ENCODE peak calls at places on chromosomes 13 and 19, in ten cellular contexts. One of them, this sample, is unnamed. For H3K27me3, the result is how much of the 10 kb centered on the place peaks cover.

GRCh38 chr19:53294786-53295441 is 27.4 kb upstream of the VN1R4 start:
- DNase-seq in GM23248: no peak
- DNase-seq in WERI-Rb-1: no peak
- DNase-seq in brain microvascular endothelial cell: no peak
- DNase-seq in endodermal cell: peak
- DNase-seq in cardiac muscle cell: no peak
- DNase-seq in PC-9: no peak
- DNase-seq in body of pancreas: no peak
- DNase-seq in neural progenitor cell: peak
- DNase-seq in colonic mucosa: no peak
- DNase-seq in this sample: no peak

GRCh38 chr19:8233370-8233769 is 24.2 kb downstream of the CERS4 start:
- DNase-seq in GM23248: no peak
- DNase-seq in WERI-Rb-1: no peak
- DNase-seq in brain microvascular endothelial cell: no peak
- DNase-seq in endodermal cell: no peak
- DNase-seq in cardiac muscle cell: no peak
- DNase-seq in PC-9: no peak
- DNase-seq in body of pancreas: no peak
- DNase-seq in neural progenitor cell: no peak
- DNase-seq in colonic mucosa: no peak
- DNase-seq in this sample: no peak

GRCh38 chr13:109804654-109805053 is 18.3 kb upstream of the IRS2 start:
- DNase-seq in GM23248: peak
- DNase-seq in WERI-Rb-1: no peak
- DNase-seq in brain microvascular endothelial cell: no peak
- DNase-seq in endodermal cell: peak
- DNase-seq in cardiac muscle cell: no peak
- DNase-seq in PC-9: no peak
- DNase-seq in body of pancreas: no peak
- DNase-seq in neural progenitor cell: no peak
- DNase-seq in colonic mucosa: no peak
- DNase-seq in this sample: no peak

GRCh38 chr19:246551-246950 is 44.7 kb downstream of the PLPP2 start:
- DNase-seq in GM23248: no peak
- DNase-seq in WERI-Rb-1: peak
- DNase-seq in brain microvascular endothelial cell: no peak
- DNase-seq in endodermal cell: peak
- DNase-seq in cardiac muscle cell: no peak
- DNase-seq in PC-9: no peak
- DNase-seq in body of pancreas: no peak
- DNase-seq in neural progenitor cell: no peak
- DNase-seq in colonic mucosa: no peak
- DNase-seq in this sample: no peak

GRCh38 chr19:11286312-11286974 is 9.5 kb upstream of the TSPAN16 start:
- DNase-seq in GM23248: peak
- DNase-seq in WERI-Rb-1: no peak
- DNase-seq in brain microvascular endothelial cell: peak
- DNase-seq in endodermal cell: no peak
- DNase-seq in cardiac muscle cell: peak
- DNase-seq in PC-9: no peak
- DNase-seq in body of pancreas: peak
- DNase-seq in neural progenitor cell: no peak
- DNase-seq in colonic mucosa: no peak
- DNase-seq in this sample: no peak

GRCh38 chr19:18832331-18833140 is 777 bp downstream of the UPF1 start:
- DNase-seq in GM23248: peak
- DNase-seq in WERI-Rb-1: peak
- DNase-seq in brain microvascular endothelial cell: peak
- DNase-seq in endodermal cell: peak
- DNase-seq in cardiac muscle cell: no peak
- DNase-seq in PC-9: peak
- DNase-seq in body of pancreas: peak
- DNase-seq in neural progenitor cell: peak
- DNase-seq in colonic mucosa: peak
- DNase-seq in this sample: no peak

GRCh38 chr19:48613024-48613851 is 1.6 kb downstream of the FAM83E start:
- DNase-seq in GM23248: no peak
- DNase-seq in WERI-Rb-1: no peak
- DNase-seq in brain microvascular endothelial cell: no peak
- DNase-seq in endodermal cell: no peak
- DNase-seq in cardiac muscle cell: no peak
- DNase-seq in PC-9: no peak
- DNase-seq in body of pancreas: no peak
- DNase-seq in neural progenitor cell: no peak
- DNase-seq in colonic mucosa: peak
- DNase-seq in this sample: no peak

GRCh38 chr13:31172001-31172400 is 10.3 kb upstream of the HSPH1 start:
- DNase-seq in GM23248: peak
- DNase-seq in WERI-Rb-1: no peak
- DNase-seq in brain microvascular endothelial cell: peak
- DNase-seq in endodermal cell: no peak
- DNase-seq in cardiac muscle cell: peak
- DNase-seq in PC-9: no peak
- DNase-seq in body of pancreas: no peak
- DNase-seq in neural progenitor cell: no peak
- DNase-seq in colonic mucosa: no peak
- DNase-seq in this sample: no peak

GRCh38 chr13:69690999-69691398 is 416.6 kb upstream of the ATXN8OS start:
- DNase-seq in GM23248: no peak
- DNase-seq in WERI-Rb-1: no peak
- DNase-seq in brain microvascular endothelial cell: no peak
- DNase-seq in endodermal cell: no peak
- DNase-seq in cardiac muscle cell: no peak
- DNase-seq in PC-9: no peak
- DNase-seq in body of pancreas: no peak
- DNase-seq in neural progenitor cell: no peak
- DNase-seq in colonic mucosa: no peak
- DNase-seq in this sample: no peak

GRCh38 chr13:59356607-59357006 is 807.1 kb downstream of the DIAPH3 start:
- DNase-seq in GM23248: peak
- DNase-seq in WERI-Rb-1: no peak
- DNase-seq in brain microvascular endothelial cell: peak
- DNase-seq in endodermal cell: no peak
- DNase-seq in cardiac muscle cell: peak
- DNase-seq in PC-9: no peak
- DNase-seq in body of pancreas: peak
- DNase-seq in neural progenitor cell: no peak
- DNase-seq in colonic mucosa: no peak
- DNase-seq in this sample: peak

GRCh38 chr13:20391597-20392452 is 133.8 kb downstream of the CRYL1 start:
- DNase-seq in GM23248: no peak
- DNase-seq in WERI-Rb-1: no peak
- DNase-seq in brain microvascular endothelial cell: no peak
- DNase-seq in endodermal cell: peak
- DNase-seq in cardiac muscle cell: no peak
- DNase-seq in PC-9: peak
- DNase-seq in body of pancreas: no peak
- DNase-seq in neural progenitor cell: peak
- DNase-seq in colonic mucosa: no peak
- DNase-seq in this sample: no peak

GRCh38 chr13:45196622-45197021 is 4.2 kb downstream of the KCTD4 start:
- DNase-seq in GM23248: peak
- DNase-seq in WERI-Rb-1: no peak
- DNase-seq in brain microvascular endothelial cell: peak
- DNase-seq in endodermal cell: no peak
- DNase-seq in cardiac muscle cell: peak
- DNase-seq in PC-9: no peak
- DNase-seq in body of pancreas: no peak
- DNase-seq in neural progenitor cell: no peak
- DNase-seq in colonic mucosa: no peak
- DNase-seq in this sample: no peak

GRCh38 chr13:32676242-32676641 is 90.0 kb downstream of the PDS5B start:
- DNase-seq in GM23248: peak
- DNase-seq in WERI-Rb-1: no peak
- DNase-seq in brain microvascular endothelial cell: peak
- DNase-seq in endodermal cell: no peak
- DNase-seq in cardiac muscle cell: no peak
- DNase-seq in PC-9: no peak
- DNase-seq in body of pancreas: no peak
- DNase-seq in neural progenitor cell: no peak
- DNase-seq in colonic mucosa: no peak
- DNase-seq in this sample: no peak

GRCh38 chr13:107192289-107192688 is 624.4 kb upstream of the ARGLU1 start:
- DNase-seq in GM23248: no peak
- DNase-seq in WERI-Rb-1: no peak
- DNase-seq in brain microvascular endothelial cell: no peak
- DNase-seq in endodermal cell: peak
- DNase-seq in cardiac muscle cell: no peak
- DNase-seq in PC-9: no peak
- DNase-seq in body of pancreas: no peak
- DNase-seq in neural progenitor cell: peak
- DNase-seq in colonic mucosa: no peak
- DNase-seq in this sample: peak

GRCh38 chr13:35824825-35825224 is 306.4 kb downstream of the DCLK1 start:
- DNase-seq in GM23248: no peak
- DNase-seq in WERI-Rb-1: no peak
- DNase-seq in brain microvascular endothelial cell: no peak
- DNase-seq in endodermal cell: no peak
- DNase-seq in cardiac muscle cell: no peak
- DNase-seq in PC-9: no peak
- DNase-seq in body of pancreas: no peak
- DNase-seq in neural progenitor cell: no peak
- DNase-seq in colonic mucosa: no peak
- DNase-seq in this sample: no peak
- H3K27me3 ChIP-seq in GM23248: under half
- H3K27me3 ChIP-seq in WERI-Rb-1: under half
- H3K27me3 ChIP-seq in brain microvascular endothelial cell: under half
- H3K27me3 ChIP-seq in endodermal cell: under half
- H3K27me3 ChIP-seq in cardiac muscle cell: under half
- H3K27me3 ChIP-seq in PC-9: under half
- H3K27me3 ChIP-seq in body of pancreas: under half
- H3K27me3 ChIP-seq in neural progenitor cell: under half
- H3K27me3 ChIP-seq in colonic mucosa: under half
- H3K27me3 ChIP-seq in this sample: under half

GRCh38 chr19:39263912-39264305 is 4.3 kb upstream of the IFNL2 start:
- DNase-seq in GM23248: no peak
- DNase-seq in WERI-Rb-1: no peak
- DNase-seq in brain microvascular endothelial cell: no peak
- DNase-seq in endodermal cell: peak
- DNase-seq in cardiac muscle cell: no peak
- DNase-seq in PC-9: no peak
- DNase-seq in body of pancreas: no peak
- DNase-seq in neural progenitor cell: peak
- DNase-seq in colonic mucosa: no peak
- DNase-seq in this sample: no peak
- H3K27me3 ChIP-seq in GM23248: half or more
- H3K27me3 ChIP-seq in WERI-Rb-1: under half
- H3K27me3 ChIP-seq in brain microvascular endothelial cell: under half
- H3K27me3 ChIP-seq in endodermal cell: half or more
- H3K27me3 ChIP-seq in cardiac muscle cell: half or more
- H3K27me3 ChIP-seq in PC-9: under half
- H3K27me3 ChIP-seq in body of pancreas: under half
- H3K27me3 ChIP-seq in neural progenitor cell: half or more
- H3K27me3 ChIP-seq in colonic mucosa: under half
- H3K27me3 ChIP-seq in this sample: under half

GRCh38 chr19:41159861-41160260 is 33.2 kb upstream of the CYP2S1 start:
- DNase-seq in GM23248: no peak
- DNase-seq in WERI-Rb-1: no peak
- DNase-seq in brain microvascular endothelial cell: no peak
- DNase-seq in endodermal cell: no peak
- DNase-seq in cardiac muscle cell: peak
- DNase-seq in PC-9: no peak
- DNase-seq in body of pancreas: no peak
- DNase-seq in neural progenitor cell: no peak
- DNase-seq in colonic mucosa: no peak
- DNase-seq in this sample: no peak

GRCh38 chr19:41166888-41167804 is 25.9 kb upstream of the CYP2S1 start:
- DNase-seq in GM23248: no peak
- DNase-seq in WERI-Rb-1: no peak
- DNase-seq in brain microvascular endothelial cell: no peak
- DNase-seq in endodermal cell: no peak
- DNase-seq in cardiac muscle cell: no peak
- DNase-seq in PC-9: peak
- DNase-seq in body of pancreas: peak
- DNase-seq in neural progenitor cell: no peak
- DNase-seq in colonic mucosa: peak
- DNase-seq in this sample: no peak

GRCh38 chr19:41156207-41156606 is 36.8 kb upstream of the CYP2S1 start:
- DNase-seq in GM23248: peak
- DNase-seq in WERI-Rb-1: no peak
- DNase-seq in brain microvascular endothelial cell: no peak
- DNase-seq in endodermal cell: no peak
- DNase-seq in cardiac muscle cell: no peak
- DNase-seq in PC-9: no peak
- DNase-seq in body of pancreas: no peak
- DNase-seq in neural progenitor cell: no peak
- DNase-seq in colonic mucosa: no peak
- DNase-seq in this sample: no peak

DNA sequence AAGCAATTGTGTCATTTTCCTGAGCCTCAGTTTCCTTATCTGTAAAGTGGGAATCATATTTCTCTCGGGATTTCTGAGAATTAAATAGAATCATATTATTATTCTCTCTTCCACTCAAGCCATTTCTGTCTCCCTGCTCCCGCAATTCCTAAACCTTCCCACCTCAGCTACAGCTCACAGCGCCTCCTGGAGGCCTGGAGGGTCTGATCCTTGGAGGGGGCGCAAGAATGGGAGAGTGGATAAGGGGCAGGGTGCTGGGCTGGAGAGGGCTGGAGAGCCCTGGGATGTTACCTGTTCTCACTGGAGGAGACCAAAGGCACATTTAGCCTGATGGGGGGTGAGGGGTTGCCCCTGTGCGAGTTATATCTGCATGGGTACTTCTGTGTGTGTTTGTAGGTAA is 31.1 kb upstream of the CYP2S1 start:
- DNase-seq in GM23248: no peak
- DNase-seq in WERI-Rb-1: peak
- DNase-seq in brain microvascular endothelial cell: no peak
- DNase-seq in endodermal cell: peak
- DNase-seq in cardiac muscle cell: no peak
- DNase-seq in PC-9: no peak
- DNase-seq in body of pancreas: no peak
- DNase-seq in neural progenitor cell: no peak
- DNase-seq in colonic mucosa: no peak
- DNase-seq in this sample: no peak
- H3K27me3 ChIP-seq in GM23248: under half
- H3K27me3 ChIP-seq in WERI-Rb-1: under half
- H3K27me3 ChIP-seq in brain microvascular endothelial cell: under half
- H3K27me3 ChIP-seq in endodermal cell: under half
- H3K27me3 ChIP-seq in cardiac muscle cell: under half
- H3K27me3 ChIP-seq in PC-9: under half
- H3K27me3 ChIP-seq in body of pancreas: under half
- H3K27me3 ChIP-seq in neural progenitor cell: under half
- H3K27me3 ChIP-seq in colonic mucosa: under half
- H3K27me3 ChIP-seq in this sample: under half

DNA sequence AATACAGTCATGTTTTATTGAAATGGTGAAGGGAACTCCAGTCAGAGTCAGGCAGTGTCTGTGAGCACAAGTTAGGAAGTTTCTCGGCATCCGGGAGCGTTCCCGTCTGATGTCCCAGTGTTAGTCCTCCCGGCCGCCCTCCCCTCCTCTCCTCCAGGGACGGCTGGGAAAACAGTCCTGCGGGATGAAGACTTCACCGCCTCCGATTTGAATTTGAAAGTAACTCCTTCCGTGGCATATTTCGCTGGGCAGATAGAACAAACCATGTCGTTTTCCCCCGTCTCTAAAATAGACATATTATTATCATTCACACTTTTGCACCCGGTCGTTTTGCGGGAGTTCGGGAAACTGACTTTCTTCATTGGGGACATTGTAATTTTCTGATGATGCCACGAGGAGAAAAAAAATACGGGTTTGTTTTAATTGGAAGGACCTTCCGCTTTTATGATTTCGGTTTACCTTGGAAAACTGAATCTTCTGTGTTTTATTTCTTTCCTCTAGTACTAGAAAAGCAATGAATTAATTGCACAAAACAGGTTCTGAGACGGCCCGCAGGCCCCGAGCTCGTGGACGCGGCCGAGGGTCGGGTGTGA is 76.6 kb downstream of the ZIC5 start:
- DNase-seq in GM23248: peak
- DNase-seq in WERI-Rb-1: no peak
- DNase-seq in brain microvascular endothelial cell: no peak
- DNase-seq in endodermal cell: peak
- DNase-seq in cardiac muscle cell: no peak
- DNase-seq in PC-9: no peak
- DNase-seq in body of pancreas: no peak
- DNase-seq in neural progenitor cell: peak
- DNase-seq in colonic mucosa: no peak
- DNase-seq in this sample: no peak
- H3K27me3 ChIP-seq in GM23248: half or more
- H3K27me3 ChIP-seq in WERI-Rb-1: under half
- H3K27me3 ChIP-seq in brain microvascular endothelial cell: under half
- H3K27me3 ChIP-seq in endodermal cell: under half
- H3K27me3 ChIP-seq in cardiac muscle cell: half or more
- H3K27me3 ChIP-seq in PC-9: under half
- H3K27me3 ChIP-seq in body of pancreas: under half
- H3K27me3 ChIP-seq in neural progenitor cell: under half
- H3K27me3 ChIP-seq in colonic mucosa: under half
- H3K27me3 ChIP-seq in this sample: under half

This sample was measured in lung.